ENCODE peak calls at places on chromosome 16, in four cellular contexts. W is mucosa of gallbladder, V is GM19239, Y is RPMI7951. A is an unnamed sample.

GRCh38 chr16:52526429-52526828 is 20.5 kb downstream of the TOX3 start:
- DNase-seq in Y (no peak), W (no peak), V (no peak), A (no peak)

GRCh38 chr16:74650966-74651567 is 15.6 kb downstream of the RFWD3 start:
- DNase-seq in W (no peak), Y (peak), V (no peak), A (no peak)

GRCh38 chr16:12340151-12340733 is 363.7 kb downstream of the SNX29 start:
- DNase-seq in V (peak), W (peak), Y (peak), A (peak)

GRCh38 chr16:76226011-76226410 is 51.2 kb upstream of the CNTNAP4 start:
- DNase-seq in W (no peak), Y (no peak), V (no peak), A (no peak)

GRCh38 chr16:54280751-54281150 is 5.8 kb downstream of the IRX3 start:
- DNase-seq in W (no peak), Y (peak), V (no peak), A (no peak)

GRCh38 chr16:56203052-56203451 is 11.8 kb downstream of the GNAO1 start:
- DNase-seq in V (no peak), Y (peak), W (no peak), A (no peak)

GRCh38 chr16:53809088-53809951 is 105.4 kb downstream of the FTO start:
- DNase-seq in V (no peak), W (no peak), Y (peak), A (no peak)

GRCh38 chr16:25080420-25081131 is 31.0 kb upstream of the LCMT1 start:
- DNase-seq in Y (no peak), W (no peak), V (no peak), A (no peak)

GRCh38 chr16:62225675-62226074 is 189.4 kb upstream of the CDH8 start:
- DNase-seq in V (no peak), Y (peak), W (peak), A (peak)

GRCh38 chr16:62832214-62832613 is 796.0 kb upstream of the CDH8 start:
- DNase-seq in W (no peak), V (no peak), Y (no peak), A (no peak)

GRCh38 chr16:81551141-81551808 is 106.7 kb downstream of the CMIP start:
- DNase-seq in V (no peak), W (no peak), Y (peak), A (no peak)